ENCODE peak calls at places on chromosomes 11 and 22, in seven cellular contexts. F, L, I, X, T, B and O are unnamed samples.

GRCh38 chr22:37549704-37550059 is 10.6 kb upstream of the CDC42EP1 start:
- DNase-seq in F (peak), L (peak), I (peak), X (peak), T (no peak), B (peak), O (peak)

GRCh38 chr11:22426915-22427314 is 88.7 kb downstream of the SLC17A6 start:
- DNase-seq in F (no peak), L (no peak), I (no peak), X (no peak), T (no peak), B (no peak), O (no peak)

GRCh38 chr22:46578824-46579561 is 41.2 kb upstream of the GRAMD4 start:
- DNase-seq in F (no peak), L (peak), I (peak), X (no peak), T (peak), B (peak), O (no peak)

GRCh38 chr11:116563028-116563712 is 209.6 kb downstream of the BUD13 start:
- DNase-seq in F (peak), L (peak), I (peak), X (peak), T (no peak), B (no peak), O (no peak)

GRCh38 chr11:69657911-69658605 is 17.1 kb downstream of the LTO1 start:
- DNase-seq in F (peak), L (no peak), I (peak), X (peak), T (peak), B (peak), O (no peak)

GRCh38 chr22:23060612-23061400 is 9.5 kb upstream of the GNAZ start:
- DNase-seq in F (no peak), L (no peak), I (no peak), X (no peak), T (peak), B (peak), O (no peak)

GRCh38 chr11:73114835-73115220 is 27.3 kb downstream of the FCHSD2 start:
- DNase-seq in F (no peak), L (no peak), I (no peak), X (no peak), T (no peak), B (no peak), O (no peak)

GRCh38 chr11:22115470-22116037 is 77.3 kb upstream of the ANO5 start:
- DNase-seq in F (no peak), L (no peak), I (no peak), X (peak), T (no peak), B (no peak), O (no peak)

GRCh38 chr11:33320814-33321330 is 63.7 kb downstream of the HIPK3 start:
- DNase-seq in F (peak), L (no peak), I (peak), X (peak), T (no peak), B (no peak), O (no peak)

GRCh38 chr11:81449588-81450155 is 1284.0 kb downstream of the FAM181B start:
- DNase-seq in F (no peak), L (no peak), I (no peak), X (no peak), T (no peak), B (no peak), O (no peak)

GRCh38 chr22:43901976-43902643 is 10.3 kb upstream of the PNPLA5 start:
- DNase-seq in F (peak), L (peak), I (no peak), X (peak), T (no peak), B (no peak), O (peak)

GRCh38 chr22:43504666-43505261 is 93.0 kb downstream of the MPPED1 start:
- DNase-seq in F (no peak), L (no peak), I (no peak), X (no peak), T (no peak), B (no peak), O (no peak)

GRCh38 chr11:94402355-94402754 is 1.1 kb upstream of the GPR83 start:
- DNase-seq in F (no peak), L (no peak), I (no peak), X (no peak), T (no peak), B (no peak), O (no peak)

GRCh38 chr11:67022961-67023956 is at the start of gene SYT12:
- DNase-seq in F (no peak), L (no peak), I (peak), X (peak), T (no peak), B (peak), O (peak)

GRCh38 chr11:45301537-45302246 is 15.6 kb upstream of the SYT13 start:
- DNase-seq in F (no peak), L (no peak), I (no peak), X (no peak), T (no peak), B (no peak), O (no peak)

GRCh38 chr22:49853981-49854791 is 542 bp downstream of the ZBED4 start:
- DNase-seq in F (no peak), L (peak), I (peak), X (peak), T (no peak), B (peak), O (peak)

GRCh38 chr11:41222236-41222635 is 237.2 kb downstream of the LRRC4C start:
- DNase-seq in F (no peak), L (no peak), I (no peak), X (no peak), T (no peak), B (no peak), O (no peak)

GRCh38 chr11:115112779-115113178 is 391.4 kb downstream of the CADM1 start:
- DNase-seq in F (no peak), L (no peak), I (no peak), X (no peak), T (no peak), B (no peak), O (no peak)

GRCh38 chr11:1640076-1640946 is 10.7 kb downstream of the KRTAP5-5 start:
- DNase-seq in F (no peak), L (no peak), I (peak), X (peak), T (no peak), B (peak), O (peak)

GRCh38 chr11:119417726-119418540 is 5.0 kb downstream of the THY1 start:
- DNase-seq in F (peak), L (peak), I (peak), X (no peak), T (no peak), B (peak), O (peak)

GRCh38 chr11:130166457-130166784 is 6.8 kb downstream of the ST14 start:
- DNase-seq in F (peak), L (peak), I (peak), X (no peak), T (peak), B (peak), O (peak)

GRCh38 chr22:40175571-40176105 is 2.1 kb upstream of the TNRC6B start:
- DNase-seq in F (no peak), L (no peak), I (no peak), X (no peak), T (no peak), B (no peak), O (no peak)

GRCh38 chr11:34606326-34607120 is 14.4 kb upstream of the EHF start:
- DNase-seq in F (no peak), L (no peak), I (no peak), X (no peak), T (no peak), B (no peak), O (no peak)
- TF ChIP-seq CTCF in F (no peak), L (no peak), I (no peak), X (no peak), T (no peak), B (no peak), O (no peak)

DNA sequence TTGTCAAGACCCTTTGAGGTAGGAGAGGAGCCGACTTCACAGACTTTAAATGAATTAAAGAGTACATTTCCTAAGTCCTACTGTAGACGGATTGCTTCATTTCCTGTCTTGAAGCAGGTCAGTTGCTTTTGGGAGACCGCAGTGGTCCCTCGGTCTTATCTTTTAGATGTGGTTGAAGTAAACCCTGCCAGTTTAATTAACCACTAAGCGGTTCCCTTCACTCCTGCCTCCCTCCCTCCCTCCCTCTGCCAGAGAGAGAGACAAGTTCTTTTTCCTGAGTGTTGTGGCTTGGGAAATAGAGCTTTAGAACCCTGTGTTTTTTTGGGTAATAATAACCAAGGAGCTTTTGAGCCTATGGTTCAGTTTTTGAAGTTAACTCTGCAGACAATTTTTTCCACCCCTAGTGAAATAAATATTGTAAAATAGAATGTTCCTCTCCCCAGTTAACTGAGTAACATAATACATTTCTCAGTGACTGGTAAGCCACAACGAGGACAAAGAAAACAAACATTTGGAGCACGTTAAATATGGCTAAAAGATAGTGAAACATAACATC is 147.5 kb downstream of the LDLRAD3 start:
- DNase-seq in F (peak), L (peak), I (no peak), X (no peak), T (no peak), B (no peak), O (peak)
- H3K4me3 ChIP-seq in F (no peak), L (no peak), I (no peak), X (no peak), T (no peak), B (no peak), O (no peak)

GRCh38 chr11:103536335-103536722 is 427.1 kb downstream of the DYNC2H1 start:
- DNase-seq in F (no peak), L (no peak), I (no peak), X (no peak), T (no peak), B (peak), O (no peak)

GRCh38 chr11:103539166-103539565 is 429.9 kb downstream of the DYNC2H1 start:
- DNase-seq in F (no peak), L (no peak), I (no peak), X (no peak), T (no peak), B (no peak), O (no peak)

GRCh38 chr11:103541186-103541795 is 432.1 kb downstream of the DYNC2H1 start:
- DNase-seq in F (no peak), L (no peak), I (peak), X (no peak), T (no peak), B (no peak), O (no peak)

GRCh38 chr11:103534959-103535358 is 425.7 kb downstream of the DYNC2H1 start:
- DNase-seq in F (no peak), L (no peak), I (no peak), X (no peak), T (no peak), B (no peak), O (no peak)

GRCh38 chr11:103537904-103538502 is 428.8 kb downstream of the DYNC2H1 start:
- DNase-seq in F (no peak), L (peak), I (peak), X (no peak), T (no peak), B (peak), O (peak)
- TF ChIP-seq CTCF in F (peak), L (peak), I (peak), X (peak), T (peak), B (peak), O (peak)

DNA sequence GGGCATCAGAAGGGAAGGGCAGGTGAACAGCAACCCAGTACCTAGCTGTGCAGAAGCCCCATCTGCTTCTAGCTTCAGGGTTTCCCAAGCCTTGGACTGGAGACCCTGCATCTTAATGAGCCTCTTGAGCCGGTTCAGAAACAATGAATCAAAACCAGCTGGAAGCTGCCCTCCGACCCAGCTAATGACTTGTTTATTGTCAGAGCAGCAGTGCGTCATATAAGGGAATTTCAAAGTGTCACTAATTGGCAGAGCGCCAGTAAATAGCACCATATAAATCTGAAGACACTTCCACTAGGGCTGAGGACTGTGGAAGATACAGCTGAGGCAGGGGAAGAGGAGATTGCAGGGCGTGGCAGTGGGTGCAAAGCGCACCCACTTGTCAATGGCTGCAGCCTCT is 57.5 kb downstream of the RPUSD4 start:
- DNase-seq in F (peak), L (peak), I (peak), X (no peak), T (no peak), B (no peak), O (no peak)
- H3K4me3 ChIP-seq in F (no peak), L (no peak), I (no peak), X (no peak), T (no peak), B (no peak), O (no peak)

GRCh38 chr11:17410606-17411379 is 22.3 kb upstream of the KCNJ11 start:
- DNase-seq in F (no peak), L (no peak), I (no peak), X (no peak), T (no peak), B (no peak), O (no peak)
- TF ChIP-seq CTCF in F (no peak), L (no peak), I (no peak), X (no peak), T (no peak), B (no peak), O (no peak)